ENCODE peak calls at places on chromosomes 16 and 17, in five cellular contexts. U is stimulated activated CD4-positive, alpha-beta T cell treated with anti-CD3 and anti-CD28 coated beads, Interleukin-2, amount 100 ng/mL, for 48 hours; W is lower lobe of right lung; V is hepatocyte; D is T1000. S is an unnamed sample.

GRCh38 chr17:47197821-47198220 is 8.7 kb upstream of the CDC27 start:
- DNase-seq in U (no peak), W (no peak), V (no peak), D (no peak), S (no peak)

GRCh38 chr17:62756198-62756597 is 51.9 kb downstream of the MARCHF10 start:
- DNase-seq in U (no peak), W (no peak), V (no peak), D (no peak), S (no peak)

GRCh38 chr17:28570716-28571254 is 539 bp downstream of the PIGS start:
- DNase-seq in U (peak; percentile 45), W (peak; percentile 54), V (peak; percentile 67), D (no peak), S (no peak)

GRCh38 chr17:76404976-76405563 is 20.7 kb downstream of the SPHK1 start:
- DNase-seq in U (no peak), W (peak; percentile 46), V (no peak), D (no peak), S (no peak)

GRCh38 chr17:44362964-44363612 is 565 bp downstream of the FAM171A2 start:
- DNase-seq in U (no peak), W (no peak), V (peak; percentile 42), D (no peak), S (no peak)

GRCh38 chr17:7513850-7514419 is 29.8 kb downstream of the POLR2A start:
- DNase-seq in U (no peak), W (no peak), V (no peak), D (no peak), S (no peak)

GRCh38 chr16:75000481-75001081 is 1.8 kb downstream of the ZNRF1 start:
- DNase-seq in U (no peak), W (no peak), V (peak; percentile 34), D (no peak), S (no peak)

GRCh38 chr16:379183-379960 is 2.4 kb downstream of the PGAP6 start:
- DNase-seq in U (no peak), W (peak; percentile 90), V (peak; percentile 90), D (no peak), S (no peak)

GRCh38 chr16:47666434-47666833 is 205.3 kb downstream of the PHKB start:
- DNase-seq in U (no peak), W (no peak), V (no peak), D (no peak), S (no peak)

GRCh38 chr17:17818088-17818526 is 18.7 kb downstream of the SREBF1 start:
- DNase-seq in U (no peak), W (peak; percentile 67), V (no peak), D (peak; percentile 22), S (no peak)